ENCODE peak calls at places on chromosome 22, in seven cellular contexts. Z is IMR-90, N is upper lobe of right lung, U is dorsolateral prefrontal cortex, P is uterus, H is psoas muscle, I is transverse colon. D is an unnamed sample.

GRCh38 chr22:21758056-21758455 is 22.5 kb upstream of the YPEL1 start:
- DNase-seq in Z (no peak), N (no peak), U (no peak), P (no peak), H (no peak), I (no peak), D (no peak)

GRCh38 chr22:30573594-30574094 is 821 bp downstream of the GAL3ST1 start:
- DNase-seq in Z (no peak), N (no peak), U (no peak), P (no peak), H (no peak), I (peak; percentile 49), D (no peak)

GRCh38 chr22:45946805-45947600 is 30.0 kb downstream of the WNT7B start:
- DNase-seq in Z (no peak), N (no peak), U (peak; percentile 64), P (no peak), H (no peak), I (no peak), D (no peak)

GRCh38 chr22:43867839-43868652 is 5.7 kb upstream of the SULT4A1 start:
- DNase-seq in Z (peak; percentile 73), N (peak; percentile 81), U (no peak), P (no peak), H (peak; percentile 59), I (peak; percentile 34), D (peak; percentile 83)

GRCh38 chr22:39994566-39995345 is at the start of gene FAM83F:
- DNase-seq in Z (no peak), N (no peak), U (no peak), P (no peak), H (no peak), I (peak; percentile 74), D (peak; percentile 76)

GRCh38 chr22:41340357-41340756 is 39.0 kb downstream of the ZC3H7B start:
- DNase-seq in Z (no peak), N (no peak), U (no peak), P (no peak), H (no peak), I (no peak), D (no peak)

GRCh38 chr22:35477911-35478582 is 62.6 kb upstream of the RASD2 start:
- DNase-seq in Z (peak; percentile 91), N (no peak), U (no peak), P (peak; percentile 79), H (peak; percentile 55), I (peak; percentile 72), D (peak; percentile 93)

GRCh38 chr22:42912049-42912448 is 55.0 kb upstream of the ARFGAP3 start:
- DNase-seq in Z (no peak), N (no peak), U (no peak), P (no peak), H (no peak), I (no peak), D (no peak)

GRCh38 chr22:43861529-43861928 is 784 bp downstream of the SULT4A1 start:
- DNase-seq in Z (peak; percentile 52), N (no peak), U (peak; percentile 25), P (no peak), H (no peak), I (no peak), D (no peak)

GRCh38 chr22:22194931-22195264 is 49.7 kb upstream of the VPREB1 start:
- DNase-seq in Z (no peak), N (no peak), U (no peak), P (no peak), H (no peak), I (no peak), D (no peak)

GRCh38 chr22:39820266-39820665 is 73.3 kb downstream of the ENTHD1 start:
- DNase-seq in Z (peak; percentile 82), N (no peak), U (no peak), P (no peak), H (no peak), I (no peak), D (no peak)

GRCh38 chr22:18095101-18095805 is 15.4 kb upstream of the TUBA8 start:
- DNase-seq in Z (peak; percentile 38), N (no peak), U (peak; percentile 50), P (no peak), H (no peak), I (no peak), D (no peak)

GRCh38 chr22:38740116-38740723 is 15.6 kb downstream of the SUN2 start:
- DNase-seq in Z (no peak), N (no peak), U (no peak), P (no peak), H (no peak), I (no peak), D (peak; percentile 69)
- H3K27ac ChIP-seq in Z (no peak overlapping the region), N (no peak overlapping the region), U (peak overlapping the region; percentile 100), P (no peak overlapping the region), H (peak overlapping the region; percentile 34), I (no peak overlapping the region), D (no peak overlapping the region)

DNA sequence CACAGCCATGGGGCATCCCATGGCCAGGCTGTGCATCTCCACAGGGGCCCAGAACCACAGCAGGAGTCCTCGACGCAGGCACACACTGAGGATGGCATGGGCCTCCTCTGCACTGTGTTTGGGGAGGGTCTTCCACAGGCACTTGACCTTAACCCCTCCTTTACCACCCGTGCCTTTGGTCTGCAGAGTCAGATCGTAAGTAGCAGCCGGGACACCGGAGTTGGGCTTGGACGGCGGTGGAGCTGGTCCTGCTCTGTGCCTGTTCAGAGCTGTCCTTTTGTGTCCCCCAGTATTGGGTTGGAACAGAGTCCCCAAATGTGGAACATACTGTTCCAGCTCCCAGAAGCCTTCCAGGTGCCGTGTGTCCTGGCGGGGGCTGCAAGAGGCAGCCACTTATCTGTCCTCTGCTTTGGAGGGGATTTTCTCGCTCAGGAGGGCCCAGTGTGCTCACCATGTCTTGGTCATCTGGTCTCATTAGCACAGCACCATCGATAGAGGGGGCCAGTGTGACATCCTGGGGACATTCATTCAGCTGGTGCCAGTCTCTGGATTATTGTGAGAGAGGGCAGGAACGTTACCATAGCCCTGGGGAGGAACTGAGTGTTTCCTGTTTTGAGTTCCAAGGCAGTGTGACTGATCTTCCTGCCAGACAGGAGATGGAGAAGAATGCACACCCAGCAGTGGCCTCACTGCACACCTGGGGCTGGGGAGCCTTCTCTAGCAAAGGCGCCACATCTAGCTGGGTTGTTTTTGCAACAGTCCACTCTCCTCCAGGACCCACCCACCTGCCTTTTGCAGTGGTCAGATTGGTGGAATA is 12.4 kb downstream of the CRELD2 start:
- DNase-seq in Z (peak; percentile 66), N (peak; percentile 79), U (peak; percentile 83), P (no peak), H (peak; percentile 60), I (peak; percentile 83), D (peak; percentile 83)
- H3K27ac ChIP-seq in Z (no peak overlapping the region), N (peak overlapping the region; percentile 55), U (peak overlapping the region; percentile 47), P (no peak overlapping the region), H (peak overlapping the region; percentile 19), I (peak overlapping the region; percentile 56), D (peak overlapping the region; percentile 20)

GRCh38 chr22:23897320-23897719 is 3.1 kb downstream of the MIF start:
- DNase-seq in Z (no peak), N (no peak), U (no peak), P (no peak), H (no peak), I (no peak), D (no peak)
- H3K27ac ChIP-seq in Z (no peak overlapping the region), N (no peak overlapping the region), U (peak overlapping the region; percentile 80), P (no peak overlapping the region), H (no peak overlapping the region), I (no peak overlapping the region), D (no peak overlapping the region)

DNA sequence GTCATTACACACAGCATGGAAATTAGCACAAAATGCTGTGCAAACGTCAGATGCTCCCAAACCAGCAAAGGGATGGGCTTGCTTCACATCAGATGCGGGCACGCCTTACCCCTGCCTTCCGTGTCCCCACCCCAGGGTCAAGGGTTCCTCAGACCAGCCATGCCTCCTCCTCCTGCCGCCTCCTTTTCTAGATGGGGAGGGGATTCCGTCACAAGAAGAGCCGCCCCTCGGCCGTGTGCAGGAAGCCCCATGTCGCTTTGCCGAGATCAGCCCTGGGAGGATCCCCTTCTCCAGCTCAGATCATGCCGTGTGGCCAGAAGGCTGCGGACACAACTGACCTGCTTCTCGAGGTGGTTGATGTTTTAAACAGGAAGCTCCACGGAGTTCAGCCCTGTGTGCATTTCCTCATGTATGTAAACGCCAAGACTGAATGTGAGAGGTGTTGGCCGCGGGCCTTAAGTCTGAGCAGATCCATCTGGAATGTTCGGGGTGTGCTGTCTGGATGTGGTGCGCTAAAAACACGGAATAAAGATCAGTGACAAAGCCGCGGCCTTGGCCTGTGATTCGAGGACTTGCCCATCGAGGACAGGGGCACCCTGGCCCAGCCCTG is 412.8 kb downstream of the TBC1D22A start:
- DNase-seq in Z (peak; percentile 88), N (peak; percentile 57), U (peak; percentile 14), P (peak; percentile 38), H (peak; percentile 15), I (peak; percentile 21), D (peak; percentile 71)
- H3K27ac ChIP-seq in Z (peak overlapping the region; percentile 46), N (peak overlapping the region; percentile 42), U (no peak overlapping the region), P (no peak overlapping the region), H (no peak overlapping the region), I (no peak overlapping the region), D (no peak overlapping the region)

GRCh38 chr22:29369460-29369859 is 18.9 kb downstream of the AP1B1 start:
- DNase-seq in Z (peak; percentile 76), N (peak; percentile 72), U (peak; percentile 67), P (peak; percentile 64), H (peak; percentile 79), I (peak; percentile 39), D (no peak)
- H3K27ac ChIP-seq in Z (no peak overlapping the region), N (no peak overlapping the region), U (peak overlapping the region; percentile 59), P (peak overlapping the region; percentile 25), H (peak overlapping the region; percentile 30), I (peak overlapping the region; percentile 30), D (no peak overlapping the region)

DNA sequence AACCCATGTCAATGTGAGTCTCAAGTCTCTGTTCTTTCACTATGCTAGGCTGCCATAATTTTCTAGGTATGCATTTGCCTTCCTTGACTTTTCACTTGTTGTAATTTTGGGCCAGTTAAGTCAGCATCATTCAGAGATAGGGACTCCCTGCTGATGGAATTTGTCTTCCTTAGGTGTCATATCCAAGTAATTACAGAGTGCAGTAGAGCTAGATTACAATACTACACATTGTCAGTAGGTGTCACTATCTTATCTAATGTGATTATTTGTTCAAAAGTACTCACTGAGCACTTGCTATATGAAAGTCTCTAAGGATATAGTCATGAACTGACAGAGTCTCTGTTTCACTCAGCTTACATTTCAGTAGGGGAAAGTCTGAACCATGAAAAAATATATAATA is 25.0 kb upstream of the SYN3 start:
- DNase-seq in Z (no peak), N (no peak), U (no peak), P (no peak), H (no peak), I (no peak), D (no peak)
- H3K27ac ChIP-seq in Z (no peak overlapping the region), N (no peak overlapping the region), U (no peak overlapping the region), P (no peak overlapping the region), H (no peak overlapping the region), I (no peak overlapping the region), D (no peak overlapping the region)

DNA sequence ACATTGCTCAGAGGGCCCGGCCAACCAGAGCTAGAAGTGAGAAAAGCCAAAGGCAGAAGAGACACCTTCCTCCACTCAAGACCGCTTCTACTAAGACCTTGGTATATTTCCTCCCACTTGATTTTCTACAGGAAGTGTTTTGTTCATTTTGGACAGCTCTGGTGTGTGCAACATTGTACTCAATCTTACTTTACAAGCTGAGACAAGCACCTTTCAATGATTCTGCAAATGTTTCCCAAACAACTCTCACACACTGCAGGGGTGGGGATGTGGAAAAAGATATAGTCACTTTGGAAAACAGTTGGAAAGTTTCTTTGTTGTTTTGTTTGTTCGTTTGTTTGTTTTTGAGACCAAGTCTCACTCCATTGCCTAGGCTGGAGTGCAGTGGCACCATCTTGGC is 15.7 kb downstream of the MYO18B start:
- DNase-seq in Z (no peak), N (no peak), U (no peak), P (no peak), H (no peak), I (no peak), D (no peak)
- H3K27ac ChIP-seq in Z (no peak overlapping the region), N (no peak overlapping the region), U (no peak overlapping the region), P (no peak overlapping the region), H (peak overlapping the region; percentile 92), I (no peak overlapping the region), D (no peak overlapping the region)

D was measured in kidney.